ENCODE peak calls at places on chromosomes 3 and 15, in seven cellular contexts. One of them, this sample, is unnamed.

GRCh38 chr3:43855674-43856299 is 165.0 kb downstream of the ABHD5 start:
- DNase-seq in neural crest cell: peak; percentile 59
- DNase-seq in keratinocyte: no peak
- DNase-seq in osteocyte: peak; percentile 87
- DNase-seq in tibial nerve: peak; percentile 43
- DNase-seq in uterus: no peak
- DNase-seq in AG09319: no peak
- DNase-seq in this sample: peak; percentile 35

GRCh38 chr3:31041161-31041978 is 146.9 kb upstream of the GADL1 start:
- DNase-seq in keratinocyte: peak; percentile 33
- DNase-seq in tibial nerve: no peak
- DNase-seq in neural crest cell: no peak
- DNase-seq in osteocyte: no peak
- DNase-seq in AG09319: peak; percentile 14
- DNase-seq in uterus: no peak
- DNase-seq in this sample: no peak

GRCh38 chr3:48247401-48247807 is 6.5 kb downstream of the ZNF589 start:
- DNase-seq in keratinocyte: no peak
- DNase-seq in osteocyte: no peak
- DNase-seq in tibial nerve: no peak
- DNase-seq in uterus: no peak
- DNase-seq in AG09319: no peak
- DNase-seq in neural crest cell: no peak
- DNase-seq in this sample: no peak

GRCh38 chr15:30913761-30914160 is 10.0 kb downstream of the FAN1 start:
- DNase-seq in tibial nerve: no peak
- DNase-seq in osteocyte: no peak
- DNase-seq in AG09319: no peak
- DNase-seq in neural crest cell: no peak
- DNase-seq in uterus: no peak
- DNase-seq in keratinocyte: no peak
- DNase-seq in this sample: no peak

GRCh38 chr15:60932051-60932915 is 296.8 kb downstream of the RORA start:
- DNase-seq in osteocyte: no peak
- DNase-seq in keratinocyte: peak; percentile 93
- DNase-seq in AG09319: peak; percentile 30
- DNase-seq in neural crest cell: no peak
- DNase-seq in uterus: no peak
- DNase-seq in tibial nerve: no peak
- DNase-seq in this sample: no peak

GRCh38 chr3:194741916-194742315 is 56.2 kb downstream of the FAM43A start:
- DNase-seq in neural crest cell: no peak
- DNase-seq in tibial nerve: no peak
- DNase-seq in keratinocyte: no peak
- DNase-seq in osteocyte: no peak
- DNase-seq in AG09319: no peak
- DNase-seq in uterus: no peak
- DNase-seq in this sample: no peak

GRCh38 chr15:100285641-100286295 is 56.0 kb downstream of the ADAMTS17 start:
- DNase-seq in tibial nerve: no peak
- DNase-seq in osteocyte: peak; percentile 76
- DNase-seq in uterus: no peak
- DNase-seq in neural crest cell: no peak
- DNase-seq in AG09319: no peak
- DNase-seq in keratinocyte: no peak
- DNase-seq in this sample: no peak

GRCh38 chr15:89984421-89985010 is 16.6 kb upstream of the ZNF710 start:
- DNase-seq in AG09319: no peak
- DNase-seq in uterus: no peak
- DNase-seq in neural crest cell: no peak
- DNase-seq in osteocyte: no peak
- DNase-seq in tibial nerve: no peak
- DNase-seq in keratinocyte: no peak
- DNase-seq in this sample: no peak

GRCh38 chr3:181948286-181948685 is 236.6 kb downstream of the SOX2 start:
- DNase-seq in uterus: no peak
- DNase-seq in neural crest cell: no peak
- DNase-seq in AG09319: no peak
- DNase-seq in keratinocyte: no peak
- DNase-seq in tibial nerve: no peak
- DNase-seq in osteocyte: no peak
- DNase-seq in this sample: no peak

GRCh38 chr3:190532626-190533155 is 18.8 kb downstream of the IL1RAP start:
- DNase-seq in AG09319: no peak
- DNase-seq in osteocyte: no peak
- DNase-seq in neural crest cell: no peak
- DNase-seq in keratinocyte: no peak
- DNase-seq in uterus: no peak
- DNase-seq in tibial nerve: no peak
- DNase-seq in this sample: no peak

GRCh38 chr3:30760040-30760439 is 134.4 kb downstream of the GADL1 start:
- DNase-seq in osteocyte: no peak
- DNase-seq in keratinocyte: no peak
- DNase-seq in tibial nerve: no peak
- DNase-seq in AG09319: no peak
- DNase-seq in neural crest cell: no peak
- DNase-seq in uterus: no peak
- DNase-seq in this sample: no peak

GRCh38 chr15:42033214-42033873 is 12.5 kb upstream of the PLA2G4E start:
- DNase-seq in AG09319: no peak
- DNase-seq in tibial nerve: no peak
- DNase-seq in neural crest cell: no peak
- DNase-seq in osteocyte: no peak
- DNase-seq in uterus: no peak
- DNase-seq in keratinocyte: no peak
- DNase-seq in this sample: no peak

GRCh38 chr3:126720596-126720995 is 16.6 kb downstream of the CHCHD6 start:
- DNase-seq in keratinocyte: no peak
- DNase-seq in tibial nerve: no peak
- DNase-seq in uterus: no peak
- DNase-seq in osteocyte: peak; percentile 54
- DNase-seq in neural crest cell: no peak
- DNase-seq in AG09319: no peak
- DNase-seq in this sample: no peak

GRCh38 chr15:82108489-82109078 is 62.8 kb upstream of the MEX3B start:
- DNase-seq in uterus: peak; percentile 30
- DNase-seq in tibial nerve: peak; percentile 37
- DNase-seq in osteocyte: no peak
- DNase-seq in neural crest cell: peak; percentile 41
- DNase-seq in keratinocyte: no peak
- DNase-seq in AG09319: no peak
- DNase-seq in this sample: peak; percentile 40

GRCh38 chr3:59115355-59116136 is 65.7 kb upstream of the CFAP20DC start:
- DNase-seq in keratinocyte: no peak
- DNase-seq in osteocyte: no peak
- DNase-seq in neural crest cell: no peak
- DNase-seq in uterus: no peak
- DNase-seq in tibial nerve: no peak
- DNase-seq in AG09319: no peak
- DNase-seq in this sample: no peak

GRCh38 chr3:19702416-19703078 is 231.5 kb downstream of the EFHB start:
- DNase-seq in osteocyte: peak; percentile 82
- DNase-seq in neural crest cell: no peak
- DNase-seq in keratinocyte: no peak
- DNase-seq in AG09319: no peak
- DNase-seq in tibial nerve: no peak
- DNase-seq in uterus: no peak
- DNase-seq in this sample: no peak

GRCh38 chr15:55526559-55527036 is 18.6 kb upstream of the DNAAF4 start:
- DNase-seq in neural crest cell: no peak
- DNase-seq in keratinocyte: peak; percentile 5
- DNase-seq in osteocyte: no peak
- DNase-seq in uterus: no peak
- DNase-seq in AG09319: peak; percentile 18
- DNase-seq in tibial nerve: no peak
- DNase-seq in this sample: no peak

DNA sequence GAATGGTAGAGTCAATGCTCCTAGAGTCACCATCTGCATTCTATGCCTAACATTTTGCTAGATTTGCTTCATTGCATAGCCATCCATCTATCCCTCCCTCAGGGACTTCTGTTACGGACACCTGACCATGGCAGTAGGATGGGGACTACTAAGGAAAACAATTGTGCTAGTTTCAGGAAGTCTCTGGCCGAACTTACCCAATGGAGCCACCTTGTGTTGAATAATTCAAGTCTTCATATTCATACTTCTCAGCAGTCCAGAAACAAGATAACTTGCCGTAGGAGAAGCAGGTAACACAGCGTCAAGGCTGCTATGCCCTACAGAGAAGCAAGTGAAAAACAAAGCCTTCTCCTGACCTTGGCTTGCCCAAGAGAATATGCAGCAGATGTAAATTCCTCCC is 685.3 kb downstream of the GRM7 start:
- DNase-seq in keratinocyte: no peak
- DNase-seq in tibial nerve: no peak
- DNase-seq in uterus: no peak
- DNase-seq in osteocyte: no peak
- DNase-seq in neural crest cell: no peak
- DNase-seq in AG09319: no peak
- DNase-seq in this sample: no peak
- TF ChIP-seq CTCF in keratinocyte: no peak
- TF ChIP-seq CTCF in tibial nerve: no peak
- TF ChIP-seq CTCF in uterus: no peak
- TF ChIP-seq CTCF in osteocyte: peak; percentile 58
- TF ChIP-seq CTCF in neural crest cell: no peak
- TF ChIP-seq CTCF in AG09319: no peak
- TF ChIP-seq CTCF in this sample: no peak

GRCh38 chr3:9930804-9931418 is 2.7 kb upstream of the CRELD1 start:
- DNase-seq in tibial nerve: no peak
- DNase-seq in osteocyte: no peak
- DNase-seq in AG09319: no peak
- DNase-seq in neural crest cell: no peak
- DNase-seq in uterus: no peak
- DNase-seq in keratinocyte: no peak
- DNase-seq in this sample: no peak
- TF ChIP-seq CTCF in tibial nerve: no peak
- TF ChIP-seq CTCF in osteocyte: no peak
- TF ChIP-seq CTCF in AG09319: peak; percentile 7
- TF ChIP-seq CTCF in neural crest cell: peak; percentile 30
- TF ChIP-seq CTCF in uterus: no peak
- TF ChIP-seq CTCF in keratinocyte: no peak
- TF ChIP-seq CTCF in this sample: peak; percentile 11

DNA sequence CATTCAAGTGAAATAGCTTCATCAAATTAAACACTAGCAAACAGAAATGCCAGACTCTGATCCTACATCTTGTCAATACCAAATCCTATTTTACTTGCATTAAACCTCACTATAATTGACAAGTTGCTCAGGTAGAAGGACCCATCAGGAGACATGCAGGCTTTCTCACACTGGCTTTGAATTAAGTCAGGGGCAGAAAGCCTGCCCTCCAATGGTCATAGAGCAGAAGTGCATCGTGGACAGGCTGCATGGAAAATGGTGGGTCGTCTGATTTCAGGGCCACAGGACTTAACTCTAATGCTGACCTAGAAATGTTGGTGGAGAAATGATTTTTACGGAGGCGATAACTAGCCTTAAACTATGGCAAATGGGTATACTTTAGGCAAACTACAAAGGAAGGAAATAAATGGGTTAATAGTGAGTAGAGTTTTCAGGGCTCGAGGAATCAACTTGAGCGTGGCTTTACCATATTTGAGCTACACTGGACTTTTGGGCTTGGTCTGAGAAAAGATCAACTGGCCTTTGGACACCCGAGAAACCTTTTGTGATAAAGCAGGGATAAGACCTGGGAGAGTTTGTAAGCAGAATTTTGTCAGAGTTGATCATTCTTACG is 283.9 kb downstream of the GRM7 start:
- DNase-seq in neural crest cell: peak; percentile 4
- DNase-seq in osteocyte: no peak
- DNase-seq in AG09319: no peak
- DNase-seq in uterus: no peak
- DNase-seq in keratinocyte: no peak
- DNase-seq in tibial nerve: no peak
- DNase-seq in this sample: no peak
- TF ChIP-seq CTCF in neural crest cell: peak; percentile 67
- TF ChIP-seq CTCF in osteocyte: peak; percentile 26
- TF ChIP-seq CTCF in AG09319: no peak
- TF ChIP-seq CTCF in uterus: no peak
- TF ChIP-seq CTCF in keratinocyte: peak; percentile 54
- TF ChIP-seq CTCF in tibial nerve: peak; percentile 17
- TF ChIP-seq CTCF in this sample: peak; percentile 68

DNA sequence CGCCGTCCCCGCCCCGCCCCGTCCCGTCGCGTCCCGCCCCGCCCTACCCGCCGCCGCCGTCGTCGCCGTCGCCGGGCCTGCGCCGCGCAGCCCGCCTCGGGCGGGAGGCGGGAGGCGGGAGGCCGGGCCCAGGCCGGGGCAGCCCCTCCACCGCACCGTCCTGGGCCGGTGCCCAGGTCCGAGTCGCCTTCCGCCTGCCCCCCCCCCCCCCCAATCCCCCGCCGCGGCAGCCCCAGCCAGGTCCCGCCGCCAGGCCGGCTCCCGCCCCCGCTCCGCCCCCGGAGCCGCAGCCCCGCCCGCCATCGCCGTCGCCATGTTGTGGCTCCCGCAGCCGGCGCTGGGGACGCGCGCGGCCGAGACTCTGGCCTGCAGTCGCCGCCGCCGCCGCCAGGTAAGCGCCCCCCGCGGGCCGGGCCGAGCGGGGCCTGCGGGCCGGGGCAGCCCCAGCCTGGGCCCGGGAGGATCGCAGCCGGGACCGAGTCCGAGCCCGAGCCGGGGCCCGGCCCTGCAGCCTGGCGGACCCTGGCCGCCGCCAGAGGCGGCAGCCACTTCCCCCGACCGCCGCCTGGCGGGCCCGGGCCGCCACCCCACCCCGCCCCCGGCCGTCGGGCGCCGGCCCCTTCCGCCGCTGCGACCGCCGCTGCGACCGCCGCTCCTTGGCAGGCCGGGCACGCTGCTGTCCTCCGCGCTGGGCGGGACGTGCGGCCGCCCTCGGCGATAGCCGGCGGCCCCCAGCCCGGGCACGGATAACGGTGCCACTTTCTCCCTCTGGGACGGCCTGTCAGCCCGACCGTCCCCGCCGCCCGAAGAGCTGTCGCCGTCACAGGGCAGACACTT is at the start of gene ZNF592:
- DNase-seq in neural crest cell: peak; percentile 59
- DNase-seq in AG09319: peak; percentile 55
- DNase-seq in osteocyte: peak; percentile 91
- DNase-seq in tibial nerve: peak; percentile 59
- DNase-seq in keratinocyte: no peak
- DNase-seq in uterus: peak; percentile 77
- DNase-seq in this sample: peak; percentile 69
- TF ChIP-seq CTCF in neural crest cell: peak; percentile 48
- TF ChIP-seq CTCF in AG09319: no peak
- TF ChIP-seq CTCF in osteocyte: peak; percentile 19
- TF ChIP-seq CTCF in tibial nerve: no peak
- TF ChIP-seq CTCF in keratinocyte: no peak
- TF ChIP-seq CTCF in uterus: peak; percentile 84
- TF ChIP-seq CTCF in this sample: peak; percentile 32

GRCh38 chr15:101642361-101642760 is 9.8 kb downstream of the TM2D3 start:
- DNase-seq in uterus: no peak
- DNase-seq in osteocyte: no peak
- DNase-seq in neural crest cell: no peak
- DNase-seq in AG09319: no peak
- DNase-seq in tibial nerve: no peak
- DNase-seq in keratinocyte: no peak
- DNase-seq in this sample: no peak
- TF ChIP-seq CTCF in uterus: no peak
- TF ChIP-seq CTCF in osteocyte: no peak
- TF ChIP-seq CTCF in neural crest cell: no peak
- TF ChIP-seq CTCF in AG09319: no peak
- TF ChIP-seq CTCF in tibial nerve: no peak
- TF ChIP-seq CTCF in keratinocyte: no peak
- TF ChIP-seq CTCF in this sample: no peak

GRCh38 chr15:26179906-26180305 is 316.8 kb upstream of the ATP10A start:
- DNase-seq in osteocyte: no peak
- DNase-seq in uterus: no peak
- DNase-seq in tibial nerve: no peak
- DNase-seq in keratinocyte: no peak
- DNase-seq in neural crest cell: no peak
- DNase-seq in AG09319: no peak
- DNase-seq in this sample: no peak
- TF ChIP-seq CTCF in osteocyte: peak; percentile 16
- TF ChIP-seq CTCF in uterus: no peak
- TF ChIP-seq CTCF in tibial nerve: no peak
- TF ChIP-seq CTCF in keratinocyte: no peak
- TF ChIP-seq CTCF in neural crest cell: peak; percentile 60
- TF ChIP-seq CTCF in AG09319: no peak
- TF ChIP-seq CTCF in this sample: peak; percentile 53

This sample was measured in progenitor cell of endocrine pancreas.